ENCODE peak calls at places on chromosomes 11 and 22, in six cellular contexts. V is cardiac muscle cell, F is NCI-H1105, H is cerebellum, X is cardiac fibroblast, I is T-cell. Q is an unnamed sample.

GRCh38 chr22:38271927-38272372 is 860 bp downstream of the TMEM184B start:
- DNase-seq in F (peak), I (no peak), H (peak), X (peak), V (no peak), Q (no peak)

GRCh38 chr11:78808903-78809302 is 234.2 kb upstream of the NARS2 start:
- DNase-seq in V (no peak), I (no peak), H (no peak), X (no peak), F (no peak), Q (no peak)

GRCh38 chr11:68927280-68928107 is 23.8 kb downstream of the IGHMBP2 start:
- DNase-seq in I (no peak), X (peak), F (no peak), H (peak), V (peak), Q (no peak)

GRCh38 chr22:50342651-50343540 is at the start of gene PPP6R2:
- DNase-seq in X (peak), F (peak), H (peak), V (peak), I (peak), Q (peak)

GRCh38 chr11:95750101-95750500 is 39.5 kb downstream of the FAM76B start:
- DNase-seq in H (no peak), I (no peak), F (no peak), V (no peak), X (no peak), Q (no peak)

GRCh38 chr22:41280065-41280464 is 5.9 kb downstream of the RANGAP1 start:
- DNase-seq in H (no peak), V (no peak), I (no peak), X (no peak), F (peak), Q (no peak)

GRCh38 chr11:17643506-17644405 is 75.6 kb upstream of the MYOD1 start:
- DNase-seq in I (no peak), X (no peak), V (no peak), F (no peak), H (no peak), Q (no peak)

GRCh38 chr11:8610532-8611116 is 16.6 kb upstream of the STK33 start:
- DNase-seq in F (peak), V (no peak), H (no peak), X (peak), I (peak), Q (no peak)

GRCh38 chr11:31815743-31816466 is 4.8 kb upstream of the PAX6 start:
- DNase-seq in X (no peak), I (no peak), H (no peak), F (no peak), V (no peak), Q (no peak)

GRCh38 chr11:77054018-77054417 is 12.8 kb upstream of the CAPN5 start:
- DNase-seq in H (no peak), I (no peak), F (no peak), X (no peak), V (no peak), Q (no peak)

GRCh38 chr11:106137758-106138157 is 60.3 kb downstream of the AASDHPPT start:
- DNase-seq in I (no peak), F (no peak), H (no peak), V (no peak), X (no peak), Q (no peak)

GRCh38 chr11:75792997-75793800 is 21.8 kb upstream of the UVRAG start:
- DNase-seq in H (no peak), I (no peak), X (no peak), V (no peak), F (no peak), Q (no peak)

Q was measured in effector CD8-positive, alpha-beta T cell.